ENCODE peak calls at places on chromosomes 5 and 9, in six cellular contexts. V is GM23248, N is PC-3, L is HCT116, G is MM.1S, E is SK-N-SH. P is an unnamed sample.

GRCh38 chr5:118043531-118043930 is 944.8 kb downstream of the DTWD2 start:
- DNase-seq in N (no peak), G (no peak), L (no peak), E (no peak), V (no peak), P (no peak)

GRCh38 chr9:1709347-1709746 is 305.8 kb upstream of the SMARCA2 start:
- DNase-seq in E (peak), G (no peak), L (no peak), V (peak), N (peak), P (peak)

GRCh38 chr5:174300118-174300940 is 254.8 kb downstream of the NSG2 start:
- DNase-seq in N (no peak), G (peak), E (no peak), V (no peak), L (no peak), P (no peak)

GRCh38 chr9:15693701-15694100 is 140.9 kb downstream of the CCDC171 start:
- DNase-seq in N (no peak), E (no peak), G (no peak), L (no peak), V (no peak), P (no peak)

GRCh38 chr5:90641528-90641927 is 82.9 kb downstream of the ADGRV1 start:
- DNase-seq in G (peak), L (no peak), E (no peak), V (no peak), N (no peak), P (no peak)

GRCh38 chr5:43613370-43613769 is 10.4 kb downstream of the NNT start:
- DNase-seq in N (no peak), L (no peak), G (no peak), E (no peak), V (no peak), P (no peak)

GRCh38 chr5:163649522-163649921 is 144.1 kb downstream of the MAT2B start:
- DNase-seq in E (no peak), G (no peak), V (peak), N (no peak), L (peak), P (no peak)

GRCh38 chr5:125576823-125577222 is 830.4 kb upstream of the ZNF608 start:
- DNase-seq in N (no peak), G (no peak), L (no peak), E (no peak), V (no peak), P (no peak)

GRCh38 chr5:53002491-53002890 is 13.3 kb downstream of the ITGA2 start:
- DNase-seq in L (no peak), E (no peak), G (no peak), N (no peak), V (no peak), P (no peak)

GRCh38 chr9:96450613-96451544 is 910 bp downstream of the HABP4 start:
- DNase-seq in G (no peak), E (peak), N (peak), L (no peak), V (peak), P (peak)

GRCh38 chr5:87300744-87301143 is 33.1 kb downstream of the RASA1 start:
- DNase-seq in G (no peak), E (peak), V (peak), L (peak), N (peak), P (no peak)

GRCh38 chr5:65185468-65185867 is 296.3 kb downstream of the ADAMTS6 start:
- DNase-seq in L (no peak), N (no peak), G (no peak), V (peak), E (no peak), P (no peak)

GRCh38 chr9:75186767-75187380 is 98.6 kb downstream of the OSTF1 start:
- DNase-seq in N (peak), G (peak), V (peak), E (peak), L (no peak), P (no peak)

GRCh38 chr5:78908173-78908901 is 76.8 kb downstream of the ARSB start:
- DNase-seq in N (no peak), E (peak), V (peak), G (no peak), L (no peak), P (peak)
- H3K9ac ChIP-seq in N (no peak), E (no peak), V (peak), G (no peak), L (no peak), P (no peak)

GRCh38 chr9:89404074-89404473 is 85.8 kb downstream of the SECISBP2 start:
- DNase-seq in G (no peak), E (no peak), V (no peak), L (no peak), N (no peak), P (no peak)
- TF ChIP-seq EZH2phosphoT487 in G (no peak), E (no peak), V (no peak), L (no peak), N (no peak), P (no peak)

DNA sequence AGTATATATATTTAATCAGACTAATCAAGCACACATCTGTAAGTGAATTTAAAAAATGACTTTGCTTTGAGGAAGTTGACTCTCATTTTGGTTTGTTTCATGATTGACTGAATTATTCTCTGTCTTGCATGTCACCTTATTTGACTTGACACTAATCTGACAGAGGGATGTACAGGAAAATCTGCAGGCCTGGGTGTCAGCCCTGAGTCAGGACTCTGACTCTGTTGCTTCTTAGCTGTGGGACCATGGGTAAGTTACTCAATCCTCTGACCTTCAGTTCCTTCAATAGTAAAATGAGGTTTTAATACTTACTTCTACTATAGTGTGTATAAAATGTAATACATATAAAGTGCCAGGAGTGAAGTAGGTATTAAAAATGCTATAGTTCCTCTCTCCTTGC is 415.9 kb downstream of the ARHGEF28 start:
- DNase-seq in E (no peak), G (no peak), V (peak), N (no peak), L (no peak), P (no peak)
- H3K4me2 ChIP-seq in E (no peak), G (no peak), V (no peak), N (no peak), L (no peak), P (no peak)

GRCh38 chr5:180786398-180787005 is 16.1 kb downstream of the MGAT1 start:
- DNase-seq in V (peak), L (no peak), E (no peak), N (no peak), G (no peak), P (no peak)
- H3K9ac ChIP-seq in V (peak), L (no peak), E (peak), N (no peak), G (no peak), P (no peak)

GRCh38 chr9:126334626-126335621 is 8.3 kb downstream of the MVB12B start:
- DNase-seq in G (no peak), E (no peak), N (no peak), V (no peak), L (no peak), P (no peak)
- TF ChIP-seq EZH2phosphoT487 in G (no peak), E (no peak), N (no peak), V (no peak), L (no peak), P (no peak)